ENCODE peak calls at places on chromosomes 1 and 21, in nine cellular contexts. I is GM23248, U is neural progenitor cell, J is OCI-LY7, T is hepatocyte, N is PC-3, P is MM.1S, K is HCT116, Z is SK-N-SH. M is an unnamed sample. For H4K20me1, the result is how much of the 10 kb centered on the place peaks cover.

GRCh38 chr1:157948547-157949152 is 44.8 kb upstream of the KIRREL1 start:
- DNase-seq in I (peak), U (peak), J (peak), T (peak), N (peak), P (peak), K (peak), Z (no peak), M (peak)

GRCh38 chr1:58465176-58465575 is 81.3 kb downstream of the OMA1 start:
- DNase-seq in I (no peak), U (no peak), J (no peak), T (no peak), N (no peak), P (no peak), K (no peak), Z (no peak), M (no peak)

GRCh38 chr1:91711504-91712247 is 174.3 kb downstream of the TGFBR3 start:
- DNase-seq in I (no peak), U (no peak), J (no peak), T (no peak), N (no peak), P (no peak), K (no peak), Z (no peak), M (no peak)

GRCh38 chr1:114668784-114669561 is 876 bp downstream of the DENND2C start:
- DNase-seq in I (peak), U (no peak), J (peak), T (peak), N (peak), P (peak), K (no peak), Z (peak), M (peak)

GRCh38 chr1:218371927-218372672 is 27.0 kb downstream of the TGFB2 start:
- DNase-seq in I (peak), U (no peak), J (no peak), T (no peak), N (no peak), P (no peak), K (no peak), Z (no peak), M (no peak)

GRCh38 chr1:192445849-192446489 is 129.2 kb downstream of the RGS21 start:
- DNase-seq in I (peak), U (peak), J (peak), T (peak), N (peak), P (peak), K (peak), Z (no peak), M (peak)

GRCh38 chr1:54176621-54177327 is 23.1 kb downstream of the CYB5RL start:
- DNase-seq in I (no peak), U (no peak), J (no peak), T (no peak), N (no peak), P (no peak), K (no peak), Z (no peak), M (no peak)

GRCh38 chr1:110538082-110538481 is 19.1 kb upstream of the KCNA10 start:
- DNase-seq in I (no peak), U (no peak), J (no peak), T (no peak), N (no peak), P (no peak), K (no peak), Z (no peak), M (peak)

GRCh38 chr1:112011231-112011630 is 21.8 kb upstream of the KCND3 start:
- DNase-seq in I (peak), U (no peak), J (no peak), T (peak), N (peak), P (no peak), K (no peak), Z (no peak), M (no peak)

GRCh38 chr1:211951856-211952255 is 83.5 kb downstream of the INTS7 start:
- DNase-seq in I (peak), U (no peak), J (no peak), T (peak), N (peak), P (peak), K (peak), Z (no peak), M (no peak)

GRCh38 chr1:156293895-156294294 is 1.6 kb downstream of the GLMP start:
- DNase-seq in I (no peak), U (no peak), J (no peak), T (no peak), N (no peak), P (peak), K (no peak), Z (no peak), M (no peak)

GRCh38 chr1:3323021-3323790 is 131.3 kb upstream of the ARHGEF16 start:
- DNase-seq in I (peak), U (peak), J (no peak), T (peak), N (no peak), P (no peak), K (no peak), Z (no peak), M (no peak)

GRCh38 chr1:115412286-115412685 is 74.2 kb upstream of the NGF start:
- DNase-seq in I (peak), U (no peak), J (no peak), T (no peak), N (no peak), P (no peak), K (no peak), Z (no peak), M (no peak)

GRCh38 chr1:42392923-42393848 is 12.6 kb downstream of the RIMKLA start:
- DNase-seq in I (no peak), U (no peak), J (no peak), T (no peak), N (peak), P (no peak), K (no peak), Z (no peak), M (no peak)

GRCh38 chr21:42777757-42778344 is 101.5 kb downstream of the WDR4 start:
- DNase-seq in I (no peak), U (peak), J (no peak), T (no peak), N (no peak), P (no peak), K (no peak), Z (no peak), M (no peak)

GRCh38 chr1:43978551-43979260 is at the start of gene B4GALT2:
- DNase-seq in I (peak), U (peak), J (no peak), T (peak), N (peak), P (peak), K (no peak), Z (peak), M (peak)

GRCh38 chr1:221777434-221778072 is 35.7 kb upstream of the DUSP10 start:
- DNase-seq in I (no peak), U (no peak), J (no peak), T (no peak), N (no peak), P (peak), K (no peak), Z (no peak), M (no peak)

GRCh38 chr1:18684306-18684705 is 53.7 kb downstream of the PAX7 start:
- DNase-seq in I (no peak), U (no peak), J (no peak), T (no peak), N (no peak), P (no peak), K (no peak), Z (no peak), M (no peak)

GRCh38 chr1:10539411-10540043 is 64.8 kb downstream of the PEX14 start:
- DNase-seq in I (peak), U (no peak), J (no peak), T (no peak), N (no peak), P (no peak), K (no peak), Z (no peak), M (no peak)

DNA sequence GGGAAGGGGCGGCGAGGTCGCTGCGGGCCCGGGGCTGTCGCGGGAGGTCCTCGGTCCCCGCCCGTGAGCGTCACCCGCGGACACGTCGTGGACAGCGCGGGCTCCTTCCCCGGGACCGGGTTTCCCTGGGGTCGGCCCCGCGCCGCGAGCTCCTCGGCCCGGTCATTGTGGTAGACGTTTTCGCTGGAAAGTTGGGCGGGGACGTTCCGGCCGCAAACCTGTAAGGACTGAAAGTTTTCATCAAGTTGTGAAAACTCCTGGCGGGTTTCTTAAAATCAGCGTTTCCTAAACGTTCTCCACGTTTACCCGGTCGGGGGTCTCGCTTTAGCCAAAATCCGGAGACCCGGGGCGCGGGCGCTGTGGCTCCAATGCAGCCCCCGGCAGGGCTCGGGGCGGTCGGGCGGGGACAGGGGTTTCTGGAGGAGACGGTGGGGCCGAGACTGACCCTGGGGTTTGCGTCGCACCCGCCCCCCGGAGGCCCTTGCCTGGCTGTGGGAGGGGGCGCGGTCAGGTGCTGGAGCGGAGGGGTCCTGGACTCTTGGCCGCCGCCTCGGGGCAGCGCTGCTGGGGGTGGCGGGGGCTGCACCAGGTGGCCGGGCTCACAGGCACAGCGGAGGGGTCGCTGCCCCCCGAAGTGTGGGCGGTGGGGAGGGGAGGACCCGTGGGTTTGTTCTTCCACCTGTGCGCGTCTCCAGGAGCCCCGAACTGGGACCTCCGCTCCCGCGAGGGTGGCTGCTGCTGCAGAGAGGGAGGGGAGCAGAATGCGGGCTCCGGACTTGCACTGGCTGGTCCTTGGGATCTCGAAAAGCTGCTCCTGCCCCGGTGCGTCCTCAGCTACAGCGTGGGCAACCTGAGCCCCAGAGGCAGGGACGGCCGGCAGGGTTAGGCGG is 827 bp downstream of the PRKCZ start:
- DNase-seq in I (no peak), U (peak), J (no peak), T (peak), N (peak), P (no peak), K (no peak), Z (no peak), M (peak)
- H3K4me3 ChIP-seq in I (no peak), U (peak), J (peak), T (peak), N (peak), P (no peak), K (peak), Z (peak), M (peak)

GRCh38 chr1:6802893-6803292 is 17.6 kb downstream of the CAMTA1 start:
- DNase-seq in I (no peak), U (no peak), J (no peak), T (no peak), N (no peak), P (no peak), K (no peak), Z (no peak), M (no peak)

GRCh38 chr1:6803357-6803756 is 18.1 kb downstream of the CAMTA1 start:
- DNase-seq in I (peak), U (no peak), J (no peak), T (no peak), N (peak), P (no peak), K (no peak), Z (no peak), M (no peak)

GRCh38 chr1:6801199-6801598 is 15.9 kb downstream of the CAMTA1 start:
- DNase-seq in I (no peak), U (no peak), J (no peak), T (no peak), N (no peak), P (no peak), K (no peak), Z (no peak), M (no peak)

GRCh38 chr1:6801998-6802397 is 16.7 kb downstream of the CAMTA1 start:
- DNase-seq in I (peak), U (no peak), J (no peak), T (no peak), N (peak), P (no peak), K (no peak), Z (no peak), M (no peak)

GRCh38 chr1:6802454-6802853 is 17.2 kb downstream of the CAMTA1 start:
- DNase-seq in I (no peak), U (no peak), J (no peak), T (no peak), N (no peak), P (no peak), K (no peak), Z (no peak), M (no peak)
- H4K20me1 ChIP-seq in I (under half), U (half or more), J (under half), T (under half), N (under half), P (under half), K (under half), Z (half or more), M (half or more)

GRCh38 chr1:230394134-230394533 is 32.0 kb downstream of the PGBD5 start:
- DNase-seq in I (no peak), U (no peak), J (no peak), T (no peak), N (no peak), P (no peak), K (no peak), Z (no peak), M (peak)

GRCh38 chr1:230396966-230397365 is 29.2 kb downstream of the PGBD5 start:
- DNase-seq in I (no peak), U (no peak), J (no peak), T (no peak), N (no peak), P (no peak), K (no peak), Z (no peak), M (no peak)

GRCh38 chr1:230394741-230395140 is 31.4 kb downstream of the PGBD5 start:
- DNase-seq in I (no peak), U (no peak), J (no peak), T (no peak), N (no peak), P (no peak), K (no peak), Z (no peak), M (no peak)

GRCh38 chr1:230393722-230394121 is 32.4 kb downstream of the PGBD5 start:
- DNase-seq in I (no peak), U (no peak), J (no peak), T (no peak), N (no peak), P (no peak), K (no peak), Z (peak), M (no peak)

GRCh38 chr1:230395932-230396331 is 30.2 kb downstream of the PGBD5 start:
- DNase-seq in I (no peak), U (no peak), J (no peak), T (no peak), N (no peak), P (no peak), K (no peak), Z (no peak), M (no peak)
- TF ChIP-seq EZH2phosphoT487 in I (no peak), U (no peak), J (no peak), T (no peak), N (no peak), P (no peak), K (no peak), Z (no peak), M (no peak)

DNA sequence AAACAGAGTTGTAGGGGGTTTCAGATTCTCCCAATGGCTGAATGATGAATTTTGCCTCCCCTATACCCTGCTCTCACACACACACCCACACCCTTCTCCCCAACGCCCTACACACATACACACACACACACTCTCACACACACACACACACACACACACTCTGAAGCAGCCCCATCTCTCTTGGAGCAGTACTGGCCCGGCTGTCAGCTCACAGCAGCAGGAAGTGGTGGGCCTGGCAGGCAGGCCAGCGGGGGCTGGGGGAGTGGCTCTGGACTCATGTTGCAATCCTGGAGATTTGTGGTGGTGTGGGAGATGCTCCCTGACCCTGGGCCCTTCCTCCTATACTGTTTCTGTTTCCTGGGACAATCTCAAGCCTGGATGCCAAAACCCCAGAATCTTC is 2.2 kb downstream of the IKBKE start:
- DNase-seq in I (peak), U (peak), J (peak), T (peak), N (no peak), P (no peak), K (no peak), Z (peak), M (peak)
- H3K4me3 ChIP-seq in I (peak), U (no peak), J (peak), T (no peak), N (no peak), P (no peak), K (no peak), Z (no peak), M (peak)

GRCh38 chr1:30652151-30652915 is 71.1 kb downstream of the MATN1 start:
- DNase-seq in I (no peak), U (peak), J (no peak), T (no peak), N (no peak), P (no peak), K (no peak), Z (peak), M (peak)

GRCh38 chr1:30655672-30656071 is 67.7 kb downstream of the MATN1 start:
- DNase-seq in I (no peak), U (no peak), J (no peak), T (no peak), N (no peak), P (no peak), K (no peak), Z (no peak), M (no peak)

GRCh38 chr1:30657131-30658013 is 66.0 kb downstream of the MATN1 start:
- DNase-seq in I (no peak), U (no peak), J (no peak), T (peak), N (peak), P (no peak), K (peak), Z (no peak), M (no peak)

GRCh38 chr1:30656171-30656940 is 67.0 kb downstream of the MATN1 start:
- DNase-seq in I (no peak), U (no peak), J (no peak), T (no peak), N (no peak), P (no peak), K (no peak), Z (no peak), M (no peak)

GRCh38 chr1:30654188-30654587 is 69.2 kb downstream of the MATN1 start:
- DNase-seq in I (no peak), U (no peak), J (no peak), T (no peak), N (no peak), P (no peak), K (no peak), Z (no peak), M (no peak)
- H4K20me1 ChIP-seq in I (under half), U (under half), J (under half), T (under half), N (under half), P (under half), K (under half), Z (under half), M (under half)

DNA sequence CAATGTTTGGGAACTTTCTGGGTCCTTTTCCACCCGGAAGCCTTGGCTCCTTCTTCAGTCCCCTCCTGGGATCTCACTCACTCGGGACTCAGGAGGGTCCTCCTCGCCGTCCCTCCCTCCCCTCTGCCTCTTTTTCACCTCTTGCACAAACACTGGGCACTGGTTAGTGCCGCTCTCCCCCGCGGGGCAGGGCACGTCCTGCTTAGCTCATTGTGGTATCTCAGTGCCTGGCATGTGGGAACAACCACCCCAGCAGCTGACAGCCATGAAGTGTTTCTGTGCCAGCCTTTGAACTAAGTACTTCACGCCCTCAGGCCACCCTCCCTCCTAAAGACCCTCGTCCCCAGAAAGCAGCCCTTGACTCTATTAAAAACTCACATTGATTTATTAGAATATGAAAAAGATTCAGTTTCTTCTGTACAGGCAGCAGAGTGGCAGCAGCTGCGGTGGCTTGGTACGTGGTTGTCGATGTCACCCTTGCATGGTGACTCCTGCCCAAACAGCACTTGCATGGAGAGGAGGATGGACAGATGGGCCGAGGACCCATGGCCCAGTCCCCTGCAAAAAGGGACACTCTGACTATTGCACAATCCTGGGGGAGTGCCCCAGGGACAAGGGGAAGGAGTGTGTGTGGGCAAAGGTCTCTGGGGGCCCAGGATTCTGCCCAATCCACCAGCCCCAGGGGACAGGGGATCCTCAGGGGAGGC is 56.3 kb downstream of the SLC9A1 start:
- DNase-seq in I (peak), U (no peak), J (no peak), T (no peak), N (no peak), P (no peak), K (no peak), Z (no peak), M (no peak)
- TF ChIP-seq EZH2phosphoT487 in I (no peak), U (no peak), J (no peak), T (no peak), N (no peak), P (no peak), K (no peak), Z (no peak), M (no peak)

DNA sequence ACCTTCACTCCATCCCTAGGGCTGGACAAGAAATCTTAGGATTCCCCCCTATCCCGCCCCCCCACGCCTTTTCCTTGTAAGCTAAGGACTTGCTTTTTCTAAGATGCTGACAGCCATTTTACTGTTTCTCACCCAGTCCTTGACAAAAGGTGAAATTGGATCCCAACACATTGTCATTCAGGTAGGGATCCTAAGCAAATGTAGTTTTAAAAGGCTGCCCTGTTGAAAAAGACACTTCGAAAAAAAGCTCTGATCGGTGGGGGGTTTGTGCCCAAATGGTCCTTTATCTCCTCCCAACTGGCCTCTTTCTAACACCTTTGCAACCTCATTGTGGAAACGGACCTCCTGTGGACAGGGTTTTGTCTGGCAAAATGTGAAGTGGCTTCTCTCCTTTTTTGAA is 2.9 kb downstream of the CACHD1 start:
- DNase-seq in I (no peak), U (peak), J (no peak), T (no peak), N (no peak), P (no peak), K (no peak), Z (no peak), M (peak)
- H3K4me3 ChIP-seq in I (no peak), U (peak), J (no peak), T (peak), N (no peak), P (no peak), K (no peak), Z (no peak), M (peak)

GRCh38 chr1:203797948-203798347 is 2.5 kb downstream of the ZBED6 start:
- DNase-seq in I (peak), U (no peak), J (no peak), T (peak), N (peak), P (no peak), K (no peak), Z (no peak), M (no peak)

GRCh38 chr1:203796223-203796747 is 862 bp downstream of the ZBED6 start:
- DNase-seq in I (peak), U (no peak), J (no peak), T (peak), N (peak), P (peak), K (no peak), Z (peak), M (peak)

GRCh38 chr1:203799157-203799556 is 3.7 kb downstream of the ZBED6 start:
- DNase-seq in I (peak), U (no peak), J (no peak), T (no peak), N (no peak), P (no peak), K (no peak), Z (no peak), M (no peak)

GRCh38 chr1:203795382-203796222 is at the start of the genes ZBED6 and ZC3H11A:
- DNase-seq in I (peak), U (peak), J (peak), T (peak), N (peak), P (peak), K (peak), Z (peak), M (peak)

GRCh38 chr1:203797216-203797615 is 1.8 kb downstream of the ZBED6 start:
- DNase-seq in I (peak), U (no peak), J (no peak), T (no peak), N (no peak), P (no peak), K (no peak), Z (no peak), M (no peak)
- H4K20me1 ChIP-seq in I (under half), U (under half), J (under half), T (half or more), N (half or more), P (under half), K (under half), Z (half or more), M (under half)